ENCODE peak calls at places on chromosome 16, in four cellular contexts. W is endothelial cell of umbilical vein, I is IMR-90, G is K562. Y is an unnamed sample.

GRCh38 chr16:546909-547770 is 13.1 kb upstream of the PRR35 start:
- DNase-seq in W (peak; percentile 21), I (peak; percentile 16), G (peak; percentile 55), Y (no peak)

GRCh38 chr16:4136229-4136813 is 20.1 kb upstream of the ADCY9 start:
- DNase-seq in W (no peak), I (no peak), G (no peak), Y (no peak)

GRCh38 chr16:27566417-27566816 is 16.5 kb downstream of the KATNIP start:
- DNase-seq in W (no peak), I (no peak), G (peak; percentile 60), Y (no peak)

GRCh38 chr16:51880776-51881175 is 666.2 kb downstream of the TOX3 start:
- DNase-seq in W (no peak), I (peak; percentile 98), G (no peak), Y (no peak)

GRCh38 chr16:17412221-17412620 is 58.5 kb downstream of the XYLT1 start:
- DNase-seq in W (no peak), I (peak; percentile 61), G (no peak), Y (no peak)

GRCh38 chr16:1428511-1428910 is 2.4 kb upstream of the PERCC1 start:
- DNase-seq in W (peak; percentile 36), I (no peak), G (peak; percentile 77), Y (no peak)

GRCh38 chr16:21599994-21600773 is 807 bp downstream of the METTL9 start:
- DNase-seq in W (peak; percentile 59), I (peak; percentile 46), G (peak; percentile 33), Y (peak; percentile 17)

GRCh38 chr16:4239682-4240175 is 2.2 kb downstream of the SRL start:
- DNase-seq in W (no peak), I (no peak), G (no peak), Y (no peak)

GRCh38 chr16:6105115-6105514 is 1007.5 kb upstream of the EEF2KMT start:
- DNase-seq in W (no peak), I (no peak), G (no peak), Y (no peak)

GRCh38 chr16:6009151-6009550 is 911.6 kb upstream of the EEF2KMT start:
- DNase-seq in W (no peak), I (no peak), G (no peak), Y (no peak)

GRCh38 chr16:10741844-10742243 is 1.8 kb upstream of the NUBP1 start:
- DNase-seq in W (no peak), I (peak; percentile 36), G (no peak), Y (no peak)

GRCh38 chr16:88999457-89000206 is 22.6 kb upstream of the CBFA2T3 start:
- DNase-seq in W (no peak), I (no peak), G (peak; percentile 88), Y (no peak)

GRCh38 chr16:51540259-51540658 is 389.2 kb upstream of the SALL1 start:
- DNase-seq in W (no peak), I (peak; percentile 29), G (no peak), Y (no peak)

GRCh38 chr16:70348991-70349390 is 2.3 kb downstream of the DDX19A start:
- DNase-seq in W (no peak), I (no peak), G (no peak), Y (no peak)

GRCh38 chr16:66927012-66927436 is 1.7 kb upstream of the RRAD start:
- DNase-seq in W (no peak), I (peak; percentile 88), G (no peak), Y (no peak)

GRCh38 chr16:69839798-69840409 is 77.8 kb downstream of the WWP2 start:
- DNase-seq in W (peak; percentile 19), I (no peak), G (no peak), Y (no peak)

GRCh38 chr16:14014284-14014625 is 56.9 kb upstream of the MRTFB start:
- DNase-seq in W (no peak), I (no peak), G (no peak), Y (no peak)

GRCh38 chr16:12406158-12406557 is 397.5 kb downstream of the CPPED1 start:
- DNase-seq in W (peak; percentile 98), I (no peak), G (no peak), Y (no peak)

GRCh38 chr16:67399749-67400704 is 6.7 kb upstream of the TPPP3 start:
- DNase-seq in W (no peak), I (no peak), G (no peak), Y (no peak)

GRCh38 chr16:31874354-31875111 is 926 bp downstream of the ZNF267 start:
- DNase-seq in W (peak; percentile 62), I (peak; percentile 55), G (peak; percentile 54), Y (peak; percentile 82)

GRCh38 chr16:27436921-27437650 is 35.1 kb downstream of the IL21R start:
- DNase-seq in W (no peak), I (no peak), G (no peak), Y (no peak)

GRCh38 chr16:20676867-20677266 is 20.6 kb downstream of the ACSM1 start:
- DNase-seq in W (no peak), I (no peak), G (no peak), Y (no peak)

DNA sequence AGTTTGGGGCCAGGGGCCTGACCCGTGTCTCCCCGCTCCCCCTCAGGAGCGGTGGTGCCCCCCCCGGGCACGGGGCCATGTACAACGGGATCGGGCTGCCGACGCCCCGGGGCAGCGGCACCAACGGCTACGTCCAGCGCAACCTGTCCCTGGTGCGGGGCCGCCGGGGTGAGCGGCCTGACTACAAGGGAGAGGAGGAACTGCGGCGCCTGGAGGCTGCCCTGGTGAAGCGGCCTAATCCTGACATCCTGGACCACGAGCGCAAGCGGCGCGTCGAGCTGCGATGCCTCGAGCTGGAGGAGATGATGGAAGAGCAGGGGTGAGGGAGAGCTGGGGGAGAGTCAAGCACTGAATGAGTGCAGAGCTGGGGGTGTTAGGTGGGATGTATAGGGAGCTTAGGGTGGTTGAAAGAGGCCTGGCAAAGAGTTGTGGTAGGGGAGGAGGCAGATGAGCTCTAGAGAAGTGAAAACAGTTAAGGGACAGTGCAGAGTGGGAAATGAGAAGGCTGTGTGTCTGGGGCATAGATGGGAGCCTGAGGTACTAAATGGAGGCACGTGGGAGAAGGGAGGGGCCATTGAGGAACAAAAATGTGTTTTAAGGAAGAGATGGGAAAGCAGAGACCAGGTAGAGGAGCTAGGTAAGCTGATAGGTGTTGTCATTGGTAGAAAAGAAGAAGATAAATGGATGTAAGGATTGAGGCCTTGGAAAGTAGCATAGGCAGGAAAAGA is 4.0 kb downstream of the SRRM2 start:
- DNase-seq in W (no peak), I (no peak), G (no peak), Y (no peak)
- TF ChIP-seq FOS in W (no peak), I (no peak), G (no peak), Y (no peak)

GRCh38 chr16:46822270-46822669 is 8.7 kb downstream of the C16orf87 start:
- DNase-seq in W (no peak), I (peak; percentile 91), G (no peak), Y (peak; percentile 57)
- TF ChIP-seq FOS in W (no peak), I (peak; percentile 67), G (no peak), Y (no peak)

GRCh38 chr16:8889893-8890548 is 7.9 kb downstream of the LITAFD start:
- DNase-seq in W (no peak), I (no peak), G (no peak), Y (no peak)
- TF ChIP-seq FOS in W (no peak), I (no peak), G (no peak), Y (no peak)

GRCh38 chr16:79247386-79247785 is 353.2 kb downstream of the MAF start:
- DNase-seq in W (no peak), I (no peak), G (no peak), Y (no peak)
- TF ChIP-seq FOS in W (no peak), I (no peak), G (no peak), Y (no peak)

DNA sequence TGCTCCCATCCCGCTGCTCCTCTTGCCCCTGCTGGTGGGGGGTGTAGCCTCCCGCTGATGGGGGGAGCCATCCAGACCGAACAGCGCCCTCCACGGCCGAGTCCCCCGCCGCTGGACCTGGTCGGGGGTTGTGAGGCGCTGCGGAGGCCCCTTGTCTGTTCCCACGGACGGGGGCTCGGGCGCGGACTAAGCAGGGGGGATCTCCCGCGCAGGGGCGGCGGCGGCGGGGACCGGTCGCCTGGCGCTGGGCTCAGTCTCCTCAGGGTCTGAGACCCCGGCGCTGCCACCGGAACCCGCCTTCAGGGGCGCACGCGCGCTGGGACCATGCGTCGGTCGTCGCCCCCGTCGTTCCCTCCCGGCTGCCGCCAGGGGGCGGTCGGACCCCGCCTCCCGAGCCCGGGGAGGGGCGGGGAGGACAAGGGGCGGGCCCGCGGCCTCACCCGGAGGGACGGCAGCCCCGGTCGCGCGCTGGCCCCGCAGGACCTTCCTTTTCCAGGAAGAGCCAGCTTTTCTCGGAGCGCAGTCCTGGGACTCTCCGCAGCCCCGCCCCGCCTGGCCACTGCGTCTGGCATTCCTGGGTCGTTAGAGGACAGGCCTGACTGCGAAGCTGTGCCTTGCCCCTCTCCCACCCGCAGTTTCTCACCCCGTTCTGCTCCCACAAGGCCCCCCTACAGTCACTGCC is 6.3 kb upstream of the IL32 start:
- DNase-seq in W (peak; percentile 85), I (peak; percentile 81), G (peak; percentile 96), Y (no peak)
- TF ChIP-seq FOS in W (no peak), I (no peak), G (no peak), Y (no peak)

DNA sequence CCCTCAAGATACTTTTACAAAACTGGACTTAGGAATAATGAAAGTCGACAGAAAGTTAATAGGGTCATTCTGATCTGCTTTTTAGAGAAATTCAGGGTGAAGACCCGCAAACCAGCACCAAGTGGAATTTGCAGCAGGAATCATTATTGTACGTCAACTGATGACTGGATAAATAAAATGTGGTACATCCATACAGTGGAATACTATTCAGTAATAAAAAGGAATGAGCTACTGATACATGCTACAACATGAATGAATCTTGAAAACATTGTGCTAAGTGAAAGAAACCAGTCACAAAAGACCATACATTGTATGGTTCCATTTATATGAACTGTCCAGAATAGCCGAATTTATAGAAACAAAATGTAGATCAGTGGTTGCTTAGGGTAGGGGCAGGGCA is 83.1 kb downstream of the GNAO1 start:
- DNase-seq in W (no peak), I (no peak), G (no peak), Y (no peak)
- TF ChIP-seq FOS in W (no peak), I (no peak), G (no peak), Y (no peak)

Y was measured in GM12878.